ENCODE peak calls at places on chromosomes 5 and 9, in six cellular contexts. V is activated CD8-positive, alpha-beta memory T cell treated with anti-CD3 and anti-CD28 coated beads, Interleukin-2, amount 10 ng/mL, durations not matched to agents 7 days and 5 days; F is SW 1271; T is iris pigment epithelial cell; D is AG20443; Q is GM04504. U is an unnamed sample.

GRCh38 chr5:318341-318897 is 3.1 kb upstream of the AHRR start:
- DNase-seq in D (peak), F (peak), Q (peak), V (no peak), T (peak), U (peak)

GRCh38 chr9:5762421-5762820 is 70.5 kb downstream of the ERMP1 start:
- DNase-seq in Q (no peak), T (no peak), F (no peak), V (no peak), D (no peak), U (no peak)

GRCh38 chr9:27344776-27345175 is 47.8 kb upstream of the EQTN start:
- DNase-seq in D (no peak), F (no peak), Q (no peak), V (no peak), T (no peak), U (no peak)

GRCh38 chr9:120151806-120152205 is 428.2 kb downstream of the CDK5RAP2 start:
- DNase-seq in V (no peak), T (no peak), Q (no peak), F (no peak), D (no peak), U (no peak)

GRCh38 chr5:59724482-59725392 is 168.8 kb downstream of the PDE4D start:
- DNase-seq in T (peak), D (peak), Q (peak), V (peak), F (peak), U (peak)

GRCh38 chr5:177086918-177087706 is 397 bp downstream of the FGFR4 start:
- DNase-seq in Q (no peak), V (peak), T (no peak), D (peak), F (peak), U (no peak)

GRCh38 chr5:2399804-2400203 is 351.7 kb downstream of the IRX2 start:
- DNase-seq in V (no peak), D (no peak), T (no peak), F (no peak), Q (no peak), U (no peak)

GRCh38 chr5:53006920-53007890 is 18.1 kb downstream of the ITGA2 start:
- DNase-seq in T (no peak), V (no peak), D (peak), Q (no peak), F (peak), U (peak)

GRCh38 chr9:76868897-76869296 is 37.0 kb downstream of the PRUNE2 start:
- DNase-seq in F (no peak), V (no peak), T (peak), D (no peak), Q (no peak), U (peak)

GRCh38 chr5:122291000-122291592 is 20.9 kb upstream of the SNCAIP start:
- DNase-seq in T (no peak), V (no peak), F (no peak), D (no peak), Q (no peak), U (no peak)

GRCh38 chr5:138843789-138844461 is 31.2 kb downstream of the LRRTM2 start:
- DNase-seq in T (peak), D (no peak), V (no peak), Q (no peak), F (no peak), U (no peak)

GRCh38 chr5:18850159-18850558 is 1137.8 kb downstream of the CDH18 start:
- DNase-seq in D (no peak), F (no peak), Q (no peak), T (no peak), V (no peak), U (no peak)

GRCh38 chr5:56426658-56427057 is 193.5 kb upstream of the ANKRD55 start:
- DNase-seq in T (no peak), F (no peak), D (no peak), V (no peak), Q (no peak), U (no peak)

GRCh38 chr5:74082504-74082903 is 456.5 kb downstream of the ARHGEF28 start:
- DNase-seq in D (no peak), T (no peak), V (no peak), Q (no peak), F (no peak), U (no peak)

GRCh38 chr9:122095010-122095767 is 2.1 kb upstream of the TTLL11 start:
- DNase-seq in D (peak), T (peak), F (peak), V (peak), Q (no peak), U (peak)

U was measured in amniotic epithelial cell.